ENCODE peak calls at places on chromosomes 1 and 21, in eight cellular contexts. One of them, this sample, is unnamed.

GRCh38 chr1:68426594-68426993 is 23.2 kb downstream of the RPE65 start:
- DNase-seq in T follicular helper cell: no peak
- DNase-seq in left ventricle myocardium inferior: no peak
- DNase-seq in keratinocyte: no peak
- DNase-seq in RWPE1: no peak
- DNase-seq in breast epithelium: no peak
- DNase-seq in stimulated activated naive CD8-positive, alpha-beta T cell treated with anti-CD3 and anti-CD28 coated beads, Interleukin-15, Interleukin-2, amounts not matched to agents 100 U/mL and 50 U/mL, for 24 hours: no peak
- DNase-seq in tibial nerve: no peak
- DNase-seq in this sample: no peak

GRCh38 chr1:55443175-55443933 is 228.2 kb upstream of the USP24 start:
- DNase-seq in T follicular helper cell: no peak
- DNase-seq in left ventricle myocardium inferior: peak
- DNase-seq in keratinocyte: no peak
- DNase-seq in RWPE1: peak
- DNase-seq in breast epithelium: peak
- DNase-seq in stimulated activated naive CD8-positive, alpha-beta T cell treated with anti-CD3 and anti-CD28 coated beads, Interleukin-15, Interleukin-2, amounts not matched to agents 100 U/mL and 50 U/mL, for 24 hours: no peak
- DNase-seq in tibial nerve: peak
- DNase-seq in this sample: no peak

GRCh38 chr1:89454845-89455521 is 69.6 kb upstream of the LRRC8B start:
- DNase-seq in T follicular helper cell: peak
- DNase-seq in left ventricle myocardium inferior: no peak
- DNase-seq in keratinocyte: no peak
- DNase-seq in RWPE1: peak
- DNase-seq in breast epithelium: no peak
- DNase-seq in stimulated activated naive CD8-positive, alpha-beta T cell treated with anti-CD3 and anti-CD28 coated beads, Interleukin-15, Interleukin-2, amounts not matched to agents 100 U/mL and 50 U/mL, for 24 hours: peak
- DNase-seq in tibial nerve: peak
- DNase-seq in this sample: peak

GRCh38 chr1:2322065-2322571 is 69.2 kb downstream of the MORN1 start:
- DNase-seq in T follicular helper cell: no peak
- DNase-seq in left ventricle myocardium inferior: peak
- DNase-seq in keratinocyte: peak
- DNase-seq in RWPE1: peak
- DNase-seq in breast epithelium: peak
- DNase-seq in stimulated activated naive CD8-positive, alpha-beta T cell treated with anti-CD3 and anti-CD28 coated beads, Interleukin-15, Interleukin-2, amounts not matched to agents 100 U/mL and 50 U/mL, for 24 hours: no peak
- DNase-seq in tibial nerve: peak
- DNase-seq in this sample: no peak

GRCh38 chr1:209657140-209657879 is 5.1 kb upstream of the LAMB3 start:
- DNase-seq in T follicular helper cell: no peak
- DNase-seq in left ventricle myocardium inferior: no peak
- DNase-seq in keratinocyte: peak
- DNase-seq in RWPE1: peak
- DNase-seq in breast epithelium: peak
- DNase-seq in stimulated activated naive CD8-positive, alpha-beta T cell treated with anti-CD3 and anti-CD28 coated beads, Interleukin-15, Interleukin-2, amounts not matched to agents 100 U/mL and 50 U/mL, for 24 hours: no peak
- DNase-seq in tibial nerve: no peak
- DNase-seq in this sample: no peak

GRCh38 chr1:60213253-60213652 is 139.7 kb upstream of the C1orf87 start:
- DNase-seq in T follicular helper cell: no peak
- DNase-seq in left ventricle myocardium inferior: no peak
- DNase-seq in keratinocyte: no peak
- DNase-seq in RWPE1: no peak
- DNase-seq in breast epithelium: no peak
- DNase-seq in stimulated activated naive CD8-positive, alpha-beta T cell treated with anti-CD3 and anti-CD28 coated beads, Interleukin-15, Interleukin-2, amounts not matched to agents 100 U/mL and 50 U/mL, for 24 hours: no peak
- DNase-seq in tibial nerve: no peak
- DNase-seq in this sample: no peak

GRCh38 chr1:110233861-110234260 is 23.7 kb downstream of the KCNC4 start:
- DNase-seq in T follicular helper cell: no peak
- DNase-seq in left ventricle myocardium inferior: no peak
- DNase-seq in keratinocyte: no peak
- DNase-seq in RWPE1: no peak
- DNase-seq in breast epithelium: no peak
- DNase-seq in stimulated activated naive CD8-positive, alpha-beta T cell treated with anti-CD3 and anti-CD28 coated beads, Interleukin-15, Interleukin-2, amounts not matched to agents 100 U/mL and 50 U/mL, for 24 hours: no peak
- DNase-seq in tibial nerve: no peak
- DNase-seq in this sample: no peak

GRCh38 chr21:45593162-45594022 is 50.1 kb upstream of the PCBP3 start:
- DNase-seq in T follicular helper cell: no peak
- DNase-seq in left ventricle myocardium inferior: no peak
- DNase-seq in keratinocyte: no peak
- DNase-seq in RWPE1: no peak
- DNase-seq in breast epithelium: no peak
- DNase-seq in stimulated activated naive CD8-positive, alpha-beta T cell treated with anti-CD3 and anti-CD28 coated beads, Interleukin-15, Interleukin-2, amounts not matched to agents 100 U/mL and 50 U/mL, for 24 hours: no peak
- DNase-seq in tibial nerve: no peak
- DNase-seq in this sample: no peak

GRCh38 chr1:40199126-40199525 is 37.9 kb downstream of the RLF start:
- DNase-seq in T follicular helper cell: no peak
- DNase-seq in left ventricle myocardium inferior: no peak
- DNase-seq in keratinocyte: no peak
- DNase-seq in RWPE1: no peak
- DNase-seq in breast epithelium: no peak
- DNase-seq in stimulated activated naive CD8-positive, alpha-beta T cell treated with anti-CD3 and anti-CD28 coated beads, Interleukin-15, Interleukin-2, amounts not matched to agents 100 U/mL and 50 U/mL, for 24 hours: no peak
- DNase-seq in tibial nerve: no peak
- DNase-seq in this sample: no peak

GRCh38 chr1:170755791-170756190 is 91.9 kb downstream of the PRRX1 start:
- DNase-seq in T follicular helper cell: no peak
- DNase-seq in left ventricle myocardium inferior: no peak
- DNase-seq in keratinocyte: no peak
- DNase-seq in RWPE1: no peak
- DNase-seq in breast epithelium: no peak
- DNase-seq in stimulated activated naive CD8-positive, alpha-beta T cell treated with anti-CD3 and anti-CD28 coated beads, Interleukin-15, Interleukin-2, amounts not matched to agents 100 U/mL and 50 U/mL, for 24 hours: no peak
- DNase-seq in tibial nerve: no peak
- DNase-seq in this sample: no peak

GRCh38 chr1:235972316-235973090 is 92.4 kb downstream of the NID1 start:
- DNase-seq in T follicular helper cell: no peak
- DNase-seq in left ventricle myocardium inferior: no peak
- DNase-seq in keratinocyte: no peak
- DNase-seq in RWPE1: no peak
- DNase-seq in breast epithelium: no peak
- DNase-seq in stimulated activated naive CD8-positive, alpha-beta T cell treated with anti-CD3 and anti-CD28 coated beads, Interleukin-15, Interleukin-2, amounts not matched to agents 100 U/mL and 50 U/mL, for 24 hours: no peak
- DNase-seq in tibial nerve: no peak
- DNase-seq in this sample: no peak

GRCh38 chr21:42123509-42123908 is 52.4 kb downstream of the UMODL1 start:
- DNase-seq in T follicular helper cell: no peak
- DNase-seq in left ventricle myocardium inferior: no peak
- DNase-seq in keratinocyte: no peak
- DNase-seq in RWPE1: no peak
- DNase-seq in breast epithelium: no peak
- DNase-seq in stimulated activated naive CD8-positive, alpha-beta T cell treated with anti-CD3 and anti-CD28 coated beads, Interleukin-15, Interleukin-2, amounts not matched to agents 100 U/mL and 50 U/mL, for 24 hours: no peak
- DNase-seq in tibial nerve: no peak
- DNase-seq in this sample: no peak